ENCODE peak calls at places on chromosome 12, in six cellular contexts. L, T, Y, M, Q and H are unnamed samples.

GRCh38 chr12:68957273-68957672 is 24.3 kb upstream of the CPM start:
- DNase-seq in T (no peak), M (no peak), L (no peak), Q (no peak), Y (no peak), H (no peak)

GRCh38 chr12:2011641-2012607 is 7.7 kb upstream of the DCP1B start:
- DNase-seq in L (no peak), T (no peak), Y (no peak), Q (no peak), M (peak), H (no peak)

GRCh38 chr12:32522322-32523221 is 123.2 kb downstream of the FGD4 start:
- DNase-seq in M (no peak), T (no peak), L (peak), Q (no peak), Y (no peak), H (no peak)

GRCh38 chr12:105892362-105892910 is 246.3 kb downstream of the NUAK1 start:
- DNase-seq in Y (no peak), M (no peak), T (no peak), Q (no peak), L (no peak), H (no peak)

GRCh38 chr12:66964629-66965028 is 285.8 kb upstream of the GRIP1 start:
- DNase-seq in T (no peak), Y (no peak), Q (no peak), M (no peak), L (no peak), H (no peak)

GRCh38 chr12:89707992-89708792 is 446 bp downstream of the ATP2B1 start:
- DNase-seq in Y (no peak), L (no peak), T (peak), M (no peak), Q (peak), H (peak)

GRCh38 chr12:116186482-116187157 is 90.9 kb downstream of the MED13L start:
- DNase-seq in M (peak), T (no peak), Q (no peak), Y (no peak), L (no peak), H (no peak)

GRCh38 chr12:46874642-46875041 is 48.8 kb upstream of the SLC38A4 start:
- DNase-seq in Y (no peak), Q (no peak), T (no peak), L (no peak), M (no peak), H (no peak)

GRCh38 chr12:45973526-45973925 is 16.8 kb downstream of the SCAF11 start:
- DNase-seq in M (no peak), L (no peak), T (no peak), Q (no peak), Y (no peak), H (no peak)

GRCh38 chr12:27733052-27733656 is 22.5 kb downstream of the MRPS35 start:
- DNase-seq in L (no peak), Y (no peak), Q (no peak), T (peak), M (peak), H (no peak)

GRCh38 chr12:2853626-2854025 is 3.2 kb downstream of the TEX52 start:
- DNase-seq in T (peak), M (peak), Q (peak), L (no peak), Y (peak), H (peak)

GRCh38 chr12:93783827-93784226 is 106.7 kb downstream of the CRADD start:
- DNase-seq in Y (no peak), L (no peak), M (no peak), Q (no peak), T (no peak), H (no peak)

GRCh38 chr12:61780435-61780834 is 479.8 kb upstream of the USP15 start:
- DNase-seq in T (no peak), Y (no peak), M (no peak), Q (no peak), L (no peak), H (no peak)

GRCh38 chr12:57846285-57846576 is 298 bp downstream of the CTDSP2 start:
- DNase-seq in L (no peak), T (no peak), Q (no peak), Y (no peak), M (no peak), H (no peak)

GRCh38 chr12:9868271-9868815 is 811 bp downstream of the CLEC2B start:
- DNase-seq in L (no peak), T (no peak), Q (no peak), M (no peak), Y (no peak), H (no peak)

GRCh38 chr12:69844416-69844815 is 19.4 kb downstream of the MYRFL start:
- DNase-seq in T (no peak), Q (no peak), Y (no peak), M (no peak), L (no peak), H (no peak)

GRCh38 chr12:116673713-116674112 is 64.2 kb downstream of the SPRING1 start:
- DNase-seq in T (peak), L (no peak), M (no peak), Q (no peak), Y (no peak), H (no peak)

GRCh38 chr12:7144414-7145120 is 14.4 kb downstream of the CLSTN3 start:
- DNase-seq in T (peak), M (no peak), L (no peak), Q (no peak), Y (no peak), H (no peak)

GRCh38 chr12:46354111-46354798 is 18.3 kb downstream of the SLC38A2 start:
- DNase-seq in Q (no peak), M (no peak), T (peak), Y (no peak), L (no peak), H (no peak)

GRCh38 chr12:5748027-5748426 is 197.0 kb downstream of the ANO2 start:
- DNase-seq in T (no peak), L (no peak), M (no peak), Y (no peak), Q (no peak), H (no peak)

GRCh38 chr12:54404061-54405004 is 14.7 kb downstream of the ITGA5 start:
- DNase-seq in T (peak), Q (peak), Y (no peak), L (no peak), M (peak), H (no peak)

GRCh38 chr12:90333939-90334338 is 621.0 kb downstream of the CCER1 start:
- DNase-seq in Y (no peak), Q (no peak), M (no peak), L (no peak), T (no peak), H (no peak)

GRCh38 chr12:72077111-72077820 is 138.6 kb downstream of the TPH2 start:
- DNase-seq in L (no peak), Q (no peak), M (no peak), Y (no peak), T (no peak), H (no peak)

DNA sequence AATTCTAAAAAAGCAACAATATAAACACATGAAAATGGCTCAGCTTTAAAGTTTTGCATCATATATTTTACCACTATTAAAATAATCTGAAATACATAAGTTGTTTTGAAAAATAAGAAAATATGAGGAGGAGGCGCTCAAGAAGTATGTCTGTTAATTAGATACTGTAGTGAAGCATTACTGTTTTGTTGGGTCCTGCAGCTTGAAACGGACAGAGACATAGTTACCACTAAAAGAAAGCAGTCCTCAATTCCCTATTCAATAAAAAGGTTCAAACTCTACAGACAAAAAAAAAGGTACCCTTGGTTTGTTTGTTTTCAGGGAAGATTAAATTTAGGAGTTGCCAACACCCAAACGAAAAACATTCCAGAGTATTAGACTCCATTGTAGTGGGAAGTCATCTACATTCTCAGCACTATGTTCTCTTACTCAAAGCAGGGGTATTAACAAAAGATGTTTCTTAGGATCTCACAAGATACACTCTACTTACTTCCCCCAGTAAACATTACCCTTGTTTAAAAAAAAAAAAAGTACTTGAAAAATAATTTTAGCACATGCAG is 3.0 kb downstream of the PAWR start:
- DNase-seq in M (no peak), Y (no peak), T (no peak), Q (no peak), L (no peak), H (no peak)
- TF ChIP-seq TAF1 in M (no peak), Y (no peak), T (no peak), Q (no peak), L (no peak), H (no peak)

GRCh38 chr12:79512068-79512467 is 178.7 kb downstream of the PAWR start:
- DNase-seq in T (no peak), L (no peak), Y (no peak), Q (peak), M (no peak), H (no peak)
- TF ChIP-seq POLR2A in T (no peak), L (no peak), Y (no peak), Q (no peak), M (no peak), H (no peak)

GRCh38 chr12:28955921-28956320 is 193.2 kb upstream of the FAR2 start:
- DNase-seq in T (no peak), M (no peak), Y (no peak), L (no peak), Q (no peak), H (no peak)
- TF ChIP-seq TAF1 in T (no peak), M (no peak), Y (no peak), L (no peak), Q (no peak), H (no peak)

DNA sequence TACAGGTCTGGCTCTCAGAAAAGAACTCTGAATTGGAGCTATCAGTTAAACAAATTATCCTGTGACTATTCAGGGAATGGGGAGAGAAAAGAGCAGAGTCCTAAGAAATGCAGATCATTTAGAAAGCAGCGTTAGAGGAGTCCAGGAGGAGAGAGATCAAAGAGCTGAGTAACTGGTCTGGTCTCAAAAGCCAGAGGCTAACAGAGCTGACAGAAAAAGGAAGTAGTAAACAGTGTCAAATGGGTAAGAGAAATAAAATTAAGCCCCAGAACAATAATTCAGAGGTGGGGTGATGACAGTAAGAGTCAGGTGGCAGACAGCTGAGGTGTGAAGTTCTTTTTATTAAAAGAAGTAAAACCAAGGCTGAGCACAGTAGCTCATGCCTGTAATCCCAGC is 19.3 kb downstream of the GXYLT1 start:
- DNase-seq in M (no peak), L (no peak), Y (no peak), Q (no peak), T (no peak), H (no peak)
- TF ChIP-seq POLR2A in M (no peak), L (no peak), Y (no peak), Q (no peak), T (no peak), H (no peak)

DNA sequence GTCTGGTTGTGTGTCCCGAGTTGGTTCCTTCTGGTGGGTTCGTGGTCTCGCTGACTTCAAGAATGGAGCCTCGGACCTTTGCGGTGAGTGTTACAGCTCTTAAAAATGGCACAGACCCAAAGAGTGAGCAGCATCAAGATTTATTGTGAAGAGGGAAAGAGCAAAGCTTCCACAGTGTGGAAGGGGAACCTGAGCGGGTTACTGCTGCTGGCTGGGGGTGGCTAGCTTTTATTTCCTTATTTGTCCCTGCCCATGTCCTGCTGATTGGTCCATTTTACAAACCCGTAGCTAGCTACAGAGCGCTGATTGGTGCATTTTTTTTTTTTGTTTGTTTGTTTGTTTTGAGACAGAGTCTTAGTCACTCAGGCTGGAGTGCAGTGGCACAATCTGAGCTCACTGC is 29.3 kb downstream of the FGF6 start:
- DNase-seq in Q (no peak), M (no peak), L (no peak), T (no peak), Y (no peak), H (no peak)
- TF ChIP-seq TAF1 in Q (no peak), M (no peak), L (no peak), T (no peak), Y (no peak), H (no peak)

GRCh38 chr12:119178544-119179334 is at the start of gene HSPB8:
- DNase-seq in Q (peak), T (peak), Y (no peak), M (peak), L (no peak), H (no peak)
- TF ChIP-seq POLR2A in Q (peak), T (no peak), Y (no peak), M (no peak), L (no peak), H (no peak)

DNA sequence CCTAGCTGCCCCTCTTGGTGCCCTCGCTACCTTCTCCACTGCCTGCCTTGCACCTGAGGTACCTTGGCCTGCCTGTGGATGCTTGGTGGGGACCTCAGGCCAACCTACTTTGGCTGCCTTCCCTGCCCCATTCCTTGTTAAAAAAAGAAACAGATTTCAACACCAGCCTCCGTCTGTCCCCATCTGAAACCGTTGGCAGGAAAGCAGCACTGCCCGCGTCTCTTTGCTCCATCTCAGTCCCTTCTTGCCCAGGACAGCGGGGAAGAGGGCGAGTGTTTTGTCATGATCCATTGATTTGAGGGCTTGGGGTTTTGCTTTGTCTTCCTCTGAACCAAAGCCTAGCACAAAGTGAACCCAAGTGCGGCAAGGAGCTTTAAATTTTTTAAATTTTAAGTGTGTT is 5.9 kb downstream of the TPCN1 start:
- DNase-seq in T (no peak), M (no peak), Y (no peak), L (no peak), Q (no peak), H (no peak)
- TF ChIP-seq TAF1 in T (no peak), M (no peak), Y (no peak), L (no peak), Q (no peak), H (no peak)